ENCODE peak calls at places on chromosomes 7 and 10, in six cellular contexts. L, D, E, X, V and U are unnamed samples.
A peak's percentile ranks its signal among the peaks of the same experiment; 100 is the strongest.

GRCh38 chr7:2928613-2929311 is 84.7 kb upstream of the GNA12 start:
- DNase-seq in L (no peak), D (no peak), E (no peak), X (no peak), V (no peak), U (peak; percentile 44)

GRCh38 chr10:71231196-71231595 is 18.8 kb downstream of the UNC5B start:
- DNase-seq in L (no peak), D (no peak), E (no peak), X (no peak), V (no peak), U (no peak)

GRCh38 chr7:42457663-42458062 is 220.7 kb upstream of the GLI3 start:
- DNase-seq in L (no peak), D (no peak), E (no peak), X (no peak), V (no peak), U (no peak)

GRCh38 chr7:111212857-111213523 is 122.1 kb downstream of the LRRN3 start:
- DNase-seq in L (no peak), D (no peak), E (no peak), X (no peak), V (no peak), U (no peak)

GRCh38 chr10:16520900-16521299 is 779 bp downstream of the C1QL3 start:
- DNase-seq in L (no peak), D (no peak), E (peak; percentile 55), X (no peak), V (peak; percentile 22), U (no peak)

GRCh38 chr10:27030060-27030459 is 70.2 kb downstream of the ANKRD26 start:
- DNase-seq in L (no peak), D (no peak), E (no peak), X (no peak), V (no peak), U (no peak)

GRCh38 chr10:73999703-74000102 is 1.8 kb downstream of the VCL start:
- DNase-seq in L (no peak), D (no peak), E (peak; percentile 74), X (no peak), V (no peak), U (no peak)

GRCh38 chr10:19811517-19811916 is 4.7 kb upstream of the PLXDC2 start:
- DNase-seq in L (no peak), D (peak; percentile 35), E (peak; percentile 55), X (no peak), V (no peak), U (no peak)

GRCh38 chr7:37495574-37496184 is 47.0 kb upstream of the ELMO1 start:
- DNase-seq in L (peak; percentile 33), D (no peak), E (peak; percentile 51), X (no peak), V (no peak), U (no peak)

GRCh38 chr7:76310102-76310957 is 7.9 kb downstream of the HSPB1 start:
- DNase-seq in L (no peak), D (peak; percentile 82), E (no peak), X (no peak), V (no peak), U (peak; percentile 81)

GRCh38 chr10:97508342-97508741 is 9.6 kb downstream of the UBTD1 start:
- DNase-seq in L (no peak), D (no peak), E (peak; percentile 80), X (no peak), V (no peak), U (no peak)

GRCh38 chr10:1158066-1158465 is 101.9 kb downstream of the WDR37 start:
- DNase-seq in L (no peak), D (no peak), E (no peak), X (no peak), V (no peak), U (no peak)

GRCh38 chr10:17075975-17076374 is 53.6 kb downstream of the CUBN start:
- DNase-seq in L (no peak), D (no peak), E (peak; percentile 51), X (no peak), V (no peak), U (no peak)

GRCh38 chr10:8473205-8473604 is 418.7 kb downstream of the GATA3 start:
- DNase-seq in L (peak; percentile 6), D (no peak), E (no peak), X (no peak), V (no peak), U (no peak)

GRCh38 chr10:46992794-46993552 is 81.7 kb downstream of the PTPN20 start:
- DNase-seq in L (peak; percentile 31), D (no peak), E (peak; percentile 85), X (no peak), V (peak; percentile 29), U (no peak)

GRCh38 chr10:130353928-130354327 is 217.7 kb downstream of the GLRX3 start:
- DNase-seq in L (no peak), D (no peak), E (no peak), X (no peak), V (no peak), U (no peak)

GRCh38 chr7:41323811-41324210 is 379.1 kb downstream of the INHBA start:
- DNase-seq in L (no peak), D (no peak), E (no peak), X (no peak), V (no peak), U (no peak)

GRCh38 chr7:1502845-1503244 is 1.3 kb downstream of the INTS1 start:
- DNase-seq in L (no peak), D (no peak), E (no peak), X (no peak), V (no peak), U (no peak)

GRCh38 chr7:122528879-122529481 is 169.9 kb downstream of the RNF133 start:
- DNase-seq in L (peak; percentile 43), D (no peak), E (peak; percentile 62), X (peak; percentile 39), V (no peak), U (no peak)

GRCh38 chr7:118327179-118327578 is 102.7 kb downstream of the ANKRD7 start:
- DNase-seq in L (no peak), D (no peak), E (no peak), X (no peak), V (no peak), U (no peak)

GRCh38 chr10:78377362-78377761 is 343.7 kb downstream of the RPS24 start:
- DNase-seq in L (no peak), D (no peak), E (no peak), X (no peak), V (no peak), U (no peak)

GRCh38 chr10:95610727-95611126 is 45.8 kb downstream of the ALDH18A1 start:
- DNase-seq in L (no peak), D (no peak), E (no peak), X (no peak), V (no peak), U (no peak)
- H3K4me1 ChIP-seq in L (no peaks in the 10 kb centered on the region), D (peaks cover 6% of the 10 kb centered on the region), E (no peaks in the 10 kb centered on the region), X (no peaks in the 10 kb centered on the region), V (peaks cover 6% of the 10 kb centered on the region), U (peaks cover 7% of the 10 kb centered on the region)

DNA sequence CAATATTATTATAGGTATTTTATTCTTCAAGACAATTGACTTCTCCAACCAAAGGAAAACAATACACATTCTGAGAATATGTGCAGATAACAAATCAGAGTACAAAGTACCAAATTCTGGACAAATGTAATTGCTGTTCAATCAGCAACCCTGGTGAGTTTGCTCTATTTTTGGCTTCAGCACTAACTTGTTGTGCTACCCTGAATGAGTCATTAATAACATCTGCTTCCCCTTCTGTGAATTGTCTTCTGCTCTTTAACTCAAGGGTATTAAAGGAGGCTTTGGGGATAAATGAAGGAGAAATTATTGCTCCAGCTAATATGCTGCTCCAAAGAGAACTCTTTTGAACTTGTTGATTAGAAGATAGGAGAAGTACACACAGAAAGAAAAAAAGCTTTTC is 459.3 kb downstream of the HTR7 start:
- DNase-seq in L (no peak), D (no peak), E (no peak), X (no peak), V (no peak), U (no peak)
- H3K27ac ChIP-seq in L (no peak overlapping the region), D (no peak overlapping the region), E (no peak overlapping the region), X (no peak overlapping the region), V (no peak overlapping the region), U (no peak overlapping the region)

DNA sequence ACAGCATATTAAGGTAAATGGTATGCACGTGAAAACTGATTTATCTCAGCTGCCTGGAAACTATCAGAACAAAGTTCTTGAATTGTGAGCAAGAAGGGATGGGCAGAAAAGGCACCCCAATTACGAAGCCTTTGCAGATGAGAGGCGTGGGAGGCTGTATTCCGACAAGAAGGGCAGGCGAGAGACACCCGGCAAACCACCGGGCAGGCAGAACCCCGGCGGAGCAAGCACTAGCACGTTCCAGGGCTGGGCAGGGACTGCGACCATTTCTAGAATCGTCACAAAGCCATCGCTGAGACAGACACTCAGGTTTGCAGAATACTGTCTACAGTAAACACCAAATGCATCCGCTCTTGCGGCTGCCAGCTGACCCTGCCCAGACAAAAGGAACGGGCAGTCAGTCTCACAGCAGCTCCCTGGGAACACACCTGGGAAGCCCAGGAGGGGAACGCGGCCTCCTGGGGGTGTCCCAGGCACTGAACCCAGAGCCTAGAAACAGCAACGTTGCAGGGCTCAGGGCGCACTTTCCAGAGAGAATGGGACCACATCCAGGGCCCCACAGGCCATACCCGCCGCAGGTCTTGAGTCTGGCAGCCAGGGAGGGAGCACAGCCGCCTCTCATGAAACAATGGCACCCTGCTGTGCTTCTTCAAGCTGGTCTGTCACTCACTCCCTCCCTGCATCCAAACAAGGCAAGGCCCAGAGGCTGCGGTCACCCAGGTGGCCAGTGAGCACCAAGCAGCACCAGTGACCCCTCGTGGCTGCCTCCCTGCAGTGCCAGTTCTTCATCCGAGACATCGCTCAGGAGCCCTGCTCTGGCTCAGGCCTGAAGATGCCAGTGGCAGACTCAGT is 261.9 kb downstream of the PTPRN2 start:
- DNase-seq in L (no peak), D (peak; percentile 34), E (no peak), X (peak; percentile 92), V (no peak), U (no peak)
- H3K4me3 ChIP-seq in L (no peak overlapping the region), D (no peak overlapping the region), E (no peak overlapping the region), X (peak overlapping the region; percentile 23), V (no peak overlapping the region), U (no peak overlapping the region)

GRCh38 chr7:152572101-152572500 is 103.8 kb downstream of the XRCC2 start:
- DNase-seq in L (no peak), D (no peak), E (peak; percentile 15), X (no peak), V (no peak), U (no peak)
- H3K4me1 ChIP-seq in L (no peaks in the 10 kb centered on the region), D (no peaks in the 10 kb centered on the region), E (no peaks in the 10 kb centered on the region), X (no peaks in the 10 kb centered on the region), V (no peaks in the 10 kb centered on the region), U (no peaks in the 10 kb centered on the region)